ENCODE peak calls at places on chromosome 15, in six cellular contexts. H is Karpas-422, F is OCI-LY7, C is neural progenitor cell, J is endothelial cell of umbilical vein, N is hepatocyte. X is an unnamed sample.

GRCh38 chr15:66617137-66618090 is 51.6 kb upstream of the LCTL start:
- DNase-seq in H (no peak), F (no peak), C (no peak), J (peak; percentile 97), N (peak; percentile 73), X (no peak)

GRCh38 chr15:26838742-26839460 is 28.0 kb upstream of the GABRA5 start:
- DNase-seq in H (peak; percentile 41), F (peak; percentile 15), C (peak; percentile 29), J (no peak), N (peak; percentile 14), X (peak; percentile 76)

GRCh38 chr15:68751622-68752021 is 69.1 kb downstream of the ANP32A start:
- DNase-seq in H (no peak), F (no peak), C (no peak), J (no peak), N (no peak), X (no peak)

GRCh38 chr15:32979710-32980109 is 214.8 kb downstream of the FMN1 start:
- DNase-seq in H (no peak), F (no peak), C (peak; percentile 16), J (no peak), N (no peak), X (no peak)

GRCh38 chr15:52183562-52184173 is 7.5 kb downstream of the GNB5 start:
- DNase-seq in H (peak; percentile 78), F (peak; percentile 75), C (peak; percentile 63), J (peak; percentile 51), N (peak; percentile 60), X (peak; percentile 27)

GRCh38 chr15:48645558-48646330 is at the start of gene FBN1:
- DNase-seq in H (no peak), F (no peak), C (peak; percentile 94), J (peak; percentile 88), N (peak; percentile 84), X (peak; percentile 92)

GRCh38 chr15:68643216-68643830 is 64.5 kb downstream of the CORO2B start:
- DNase-seq in H (no peak), F (no peak), C (no peak), J (no peak), N (no peak), X (no peak)

GRCh38 chr15:70834999-70835398 is 19.0 kb downstream of the LARP6 start:
- DNase-seq in H (no peak), F (no peak), C (no peak), J (no peak), N (no peak), X (no peak)

GRCh38 chr15:23420806-23421575 is 26.1 kb downstream of the GOLGA6L2 start:
- DNase-seq in H (no peak), F (no peak), C (no peak), J (no peak), N (no peak), X (no peak)

GRCh38 chr15:45387379-45388007 is 9.1 kb upstream of the GATM start:
- DNase-seq in H (no peak), F (no peak), C (no peak), J (no peak), N (peak; percentile 58), X (no peak)

GRCh38 chr15:75178938-75179772 is 22.5 kb upstream of the C15orf39 start:
- DNase-seq in H (no peak), F (no peak), C (no peak), J (no peak), N (no peak), X (no peak)
- H2AFZ ChIP-seq in H (no peak overlapping the region), F (no peak overlapping the region), C (peak overlapping the region; percentile 88), J (peak overlapping the region; percentile 90), N (peak overlapping the region; percentile 50), X (no peak overlapping the region)

GRCh38 chr15:74995779-74996765 is 709 bp downstream of the SCAMP5 start:
- DNase-seq in H (peak; percentile 65), F (no peak), C (peak; percentile 66), J (no peak), N (peak; percentile 68), X (peak; percentile 89)

GRCh38 chr15:74992619-74993018 is 2.7 kb upstream of the SCAMP5 start:
- DNase-seq in H (no peak), F (no peak), C (no peak), J (no peak), N (no peak), X (no peak)

GRCh38 chr15:74994236-74994635 is 1.1 kb upstream of the SCAMP5 start:
- DNase-seq in H (no peak), F (no peak), C (no peak), J (no peak), N (no peak), X (no peak)

GRCh38 chr15:74995182-74995778 is at the start of gene SCAMP5:
- DNase-seq in H (peak; percentile 98), F (peak; percentile 98), C (peak; percentile 100), J (peak; percentile 79), N (peak; percentile 98), X (peak; percentile 97)

GRCh38 chr15:74994685-74995084 is 678 bp upstream of the SCAMP5 start:
- DNase-seq in H (no peak), F (no peak), C (no peak), J (no peak), N (no peak), X (no peak)
- H2AFZ ChIP-seq in H (no peak overlapping the region), F (peak overlapping the region; percentile 40), C (no peak overlapping the region), J (no peak overlapping the region), N (no peak overlapping the region), X (no peak overlapping the region)

GRCh38 chr15:29102911-29103824 is 166.5 kb downstream of the NSMCE3 start:
- DNase-seq in H (no peak), F (no peak), C (no peak), J (no peak), N (no peak), X (no peak)
- H2AFZ ChIP-seq in H (no peak overlapping the region), F (no peak overlapping the region), C (no peak overlapping the region), J (peak overlapping the region; percentile 41), N (peak overlapping the region; percentile 35), X (no peak overlapping the region)

GRCh38 chr15:37789392-37789776 is 145.1 kb upstream of the TMCO5A start:
- DNase-seq in H (no peak), F (no peak), C (no peak), J (no peak), N (no peak), X (no peak)

GRCh38 chr15:37791693-37792092 is 142.7 kb upstream of the TMCO5A start:
- DNase-seq in H (no peak), F (no peak), C (no peak), J (peak; percentile 18), N (no peak), X (no peak)

GRCh38 chr15:37788330-37788729 is 146.1 kb upstream of the TMCO5A start:
- DNase-seq in H (no peak), F (no peak), C (no peak), J (no peak), N (no peak), X (no peak)

GRCh38 chr15:37788767-37789391 is 145.6 kb upstream of the TMCO5A start:
- DNase-seq in H (no peak), F (no peak), C (no peak), J (no peak), N (no peak), X (no peak)

GRCh38 chr15:37789881-37790280 is 144.6 kb upstream of the TMCO5A start:
- DNase-seq in H (no peak), F (no peak), C (no peak), J (peak; percentile 43), N (no peak), X (no peak)
- H2AFZ ChIP-seq in H (no peak overlapping the region), F (no peak overlapping the region), C (no peak overlapping the region), J (no peak overlapping the region), N (no peak overlapping the region), X (no peak overlapping the region)

GRCh38 chr15:78338756-78339155 is 1.4 kb upstream of the CRABP1 start:
- DNase-seq in H (no peak), F (no peak), C (no peak), J (no peak), N (no peak), X (no peak)

GRCh38 chr15:78343431-78343830 is 3.3 kb downstream of the CRABP1 start:
- DNase-seq in H (no peak), F (no peak), C (peak; percentile 51), J (no peak), N (no peak), X (no peak)

GRCh38 chr15:78341057-78341763 is 1.1 kb downstream of the CRABP1 start:
- DNase-seq in H (no peak), F (no peak), C (peak; percentile 76), J (no peak), N (peak; percentile 42), X (no peak)

GRCh38 chr15:78339559-78339958 is 594 bp upstream of the CRABP1 start:
- DNase-seq in H (no peak), F (no peak), C (no peak), J (no peak), N (no peak), X (no peak)

DNA sequence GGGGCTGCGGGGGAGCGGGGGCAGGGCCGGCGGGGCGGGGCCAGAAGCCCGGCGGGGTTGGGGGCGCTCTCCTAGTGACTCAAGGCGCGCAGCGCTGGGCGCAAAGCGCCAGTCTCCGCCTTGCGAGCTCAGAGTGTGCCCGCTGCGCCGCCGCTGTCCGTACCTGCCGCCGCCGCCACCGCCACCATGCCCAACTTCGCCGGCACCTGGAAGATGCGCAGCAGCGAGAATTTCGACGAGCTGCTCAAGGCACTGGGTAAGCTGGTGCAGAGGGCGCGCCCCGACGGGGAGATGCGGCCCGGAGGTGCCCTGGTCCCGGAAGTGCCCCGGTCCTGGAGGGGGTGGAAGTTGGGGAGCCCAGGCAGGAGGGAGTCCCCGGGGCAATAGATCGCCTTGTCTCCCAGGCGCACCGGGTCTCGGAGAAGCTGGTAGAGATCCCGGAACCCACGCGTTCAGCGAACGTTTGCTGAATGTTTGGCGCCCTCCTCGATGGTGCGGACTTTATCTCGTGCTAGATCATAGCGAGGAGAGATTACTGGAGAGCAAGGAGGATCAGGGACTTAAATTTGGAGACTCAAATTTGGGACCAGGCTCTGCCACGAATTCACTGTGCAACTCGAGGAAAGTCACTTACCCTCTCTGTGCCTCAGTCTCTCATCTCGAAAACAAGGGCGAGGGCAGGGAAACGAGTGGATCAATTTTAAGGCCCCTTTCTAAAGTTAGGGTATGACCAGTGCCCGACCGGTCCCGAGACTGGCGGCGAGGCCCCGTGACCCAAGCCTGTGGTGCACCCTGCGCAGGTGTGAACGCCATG is at the start of gene CRABP1:
- DNase-seq in H (no peak), F (no peak), C (peak; percentile 86), J (no peak), N (peak; percentile 61), X (peak; percentile 80)
- H2AFZ ChIP-seq in H (no peak within 1 kb of the TSS), F (no peak within 1 kb of the TSS), C (peak within 1 kb of the TSS; percentile 66), J (no peak within 1 kb of the TSS), N (peak within 1 kb of the TSS; percentile 63), X (no peak within 1 kb of the TSS)

GRCh38 chr15:38736686-38737085 is 172.1 kb upstream of the RASGRP1 start:
- DNase-seq in H (no peak), F (no peak), C (peak; percentile 7), J (no peak), N (no peak), X (no peak)
- H2AFZ ChIP-seq in H (no peak overlapping the region), F (no peak overlapping the region), C (no peak overlapping the region), J (no peak overlapping the region), N (no peak overlapping the region), X (no peak overlapping the region)

GRCh38 chr15:60589728-60590127 is 110.8 kb upstream of the ICE2 start:
- DNase-seq in H (no peak), F (no peak), C (no peak), J (no peak), N (no peak), X (no peak)

GRCh38 chr15:60591491-60592385 is 112.8 kb upstream of the ICE2 start:
- DNase-seq in H (no peak), F (peak; percentile 27), C (peak; percentile 79), J (peak; percentile 53), N (peak; percentile 63), X (peak; percentile 83)

GRCh38 chr15:60590935-60591490 is 112.1 kb upstream of the ICE2 start:
- DNase-seq in H (no peak), F (no peak), C (peak; percentile 91), J (peak; percentile 58), N (peak; percentile 69), X (peak; percentile 73)

GRCh38 chr15:60594071-60594470 is 115.1 kb upstream of the ICE2 start:
- DNase-seq in H (no peak), F (no peak), C (no peak), J (no peak), N (no peak), X (no peak)

GRCh38 chr15:60592386-60593339 is 113.7 kb upstream of the ICE2 start:
- DNase-seq in H (peak; percentile 49), F (peak; percentile 78), C (peak; percentile 95), J (peak; percentile 74), N (peak; percentile 92), X (peak; percentile 88)
- H2AFZ ChIP-seq in H (no peak overlapping the region), F (peak overlapping the region; percentile 61), C (peak overlapping the region; percentile 89), J (peak overlapping the region; percentile 84), N (peak overlapping the region; percentile 91), X (peak overlapping the region; percentile 43)

X was measured in SK-N-SH.